ENCODE peak calls at places on chromosomes 13 and 19, in seven cellular contexts. C is CD8-positive, alpha-beta T cell; M is BE2C; U is breast epithelium; S is lower leg skin; X is PC-9; K is heart right ventricle. D is an unnamed sample.

GRCh38 chr13:25406377-25406776 is 34.6 kb downstream of the ATP8A2 start:
- DNase-seq in C (no peak), M (no peak), U (no peak), S (no peak), X (no peak), K (no peak), D (no peak)

GRCh38 chr19:38722947-38723605 is 21.2 kb downstream of the CAPN12 start:
- DNase-seq in C (no peak), M (no peak), U (no peak), S (no peak), X (no peak), K (no peak), D (no peak)

GRCh38 chr19:2227415-2228156 is 8.5 kb downstream of the PLEKHJ1 start:
- DNase-seq in C (no peak), M (no peak), U (no peak), S (no peak), X (no peak), K (no peak), D (no peak)

GRCh38 chr13:114129649-114130062 is 2.8 kb downstream of the RASA3 start:
- DNase-seq in C (no peak), M (no peak), U (no peak), S (no peak), X (no peak), K (no peak), D (no peak)

GRCh38 chr13:110571897-110572777 is 10.6 kb upstream of the RAB20 start:
- DNase-seq in C (no peak), M (no peak), U (no peak), S (no peak), X (no peak), K (no peak), D (no peak)

GRCh38 chr19:5125797-5126497 is 157.0 kb downstream of the KDM4B start:
- DNase-seq in C (no peak), M (no peak), U (no peak), S (no peak), X (no peak), K (no peak), D (no peak)

GRCh38 chr13:92390217-92390616 is 836.4 kb upstream of the GPC6 start:
- DNase-seq in C (no peak), M (no peak), U (no peak), S (no peak), X (no peak), K (no peak), D (no peak)

GRCh38 chr19:8340341-8341096 is 2.5 kb downstream of the KANK3 start:
- DNase-seq in C (no peak), M (no peak), U (no peak), S (no peak), X (no peak), K (peak), D (no peak)

GRCh38 chr19:50909240-50910070 is 1.7 kb downstream of the KLK4 start:
- DNase-seq in C (no peak), M (peak), U (no peak), S (peak), X (peak), K (no peak), D (no peak)

GRCh38 chr19:28217064-28217463 is 995.9 kb downstream of the UQCRFS1 start:
- DNase-seq in C (no peak), M (no peak), U (no peak), S (no peak), X (no peak), K (no peak), D (no peak)

DNA sequence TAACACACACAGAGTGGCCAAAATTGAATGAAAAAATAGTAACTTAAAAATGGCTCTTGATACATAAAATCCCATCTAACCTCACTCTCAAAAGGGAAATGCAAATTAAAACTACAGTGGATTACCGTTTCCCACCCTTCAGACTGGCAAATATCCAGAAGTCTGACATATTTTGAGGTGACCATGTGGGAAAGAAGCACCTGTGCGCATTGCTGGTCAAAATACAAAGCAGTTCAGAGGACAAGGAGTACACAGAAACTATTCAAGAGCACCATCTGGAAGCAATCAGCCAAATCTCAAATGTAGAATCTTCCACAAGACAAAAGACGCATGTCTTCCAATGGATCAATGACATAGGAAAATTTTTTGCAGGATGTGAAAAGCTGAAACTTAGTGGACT is 23.2 kb downstream of the NALCN start:
- DNase-seq in C (no peak), M (no peak), U (no peak), S (no peak), X (no peak), K (no peak), D (no peak)
- TF ChIP-seq CTCF in C (no peak), M (no peak), U (no peak), S (no peak), X (no peak), K (no peak), D (no peak)

DNA sequence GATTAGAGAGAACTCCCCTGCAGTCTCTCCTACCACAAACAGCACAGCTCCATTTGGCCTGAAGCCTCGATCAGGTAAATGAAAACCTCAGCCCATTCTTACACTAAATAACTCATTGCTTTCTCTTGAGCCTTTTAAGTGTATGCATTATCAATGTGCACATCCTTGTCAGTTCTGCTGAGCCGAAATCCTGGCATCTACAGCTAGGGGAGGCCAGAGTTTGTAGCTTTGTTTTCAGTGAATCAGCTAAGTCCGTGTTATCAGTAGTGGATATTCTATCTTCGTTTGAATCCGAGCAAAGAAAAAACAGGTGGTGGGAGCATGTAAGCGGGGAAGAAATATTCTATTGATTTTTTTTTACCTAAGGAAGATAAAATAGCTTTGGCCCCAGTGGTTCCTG is 84.4 kb downstream of the ESD start:
- DNase-seq in C (no peak), M (no peak), U (no peak), S (no peak), X (no peak), K (no peak), D (no peak)
- TF ChIP-seq CTCF in C (no peak), M (peak), U (no peak), S (no peak), X (no peak), K (no peak), D (no peak)

GRCh38 chr19:47539747-47540311 is 25.0 kb upstream of the NAPA start:
- DNase-seq in C (peak), M (no peak), U (no peak), S (no peak), X (no peak), K (no peak), D (no peak)

GRCh38 chr19:47538812-47539211 is 23.9 kb upstream of the NAPA start:
- DNase-seq in C (no peak), M (no peak), U (no peak), S (no peak), X (no peak), K (no peak), D (no peak)

GRCh38 chr19:47540748-47541147 is 25.9 kb upstream of the NAPA start:
- DNase-seq in C (no peak), M (no peak), U (no peak), S (no peak), X (no peak), K (no peak), D (peak)

GRCh38 chr19:47534628-47535027 is 19.8 kb upstream of the NAPA start:
- DNase-seq in C (no peak), M (no peak), U (no peak), S (no peak), X (no peak), K (no peak), D (no peak)

GRCh38 chr19:47537493-47537892 is 22.6 kb upstream of the NAPA start:
- DNase-seq in C (no peak), M (no peak), U (no peak), S (no peak), X (no peak), K (no peak), D (no peak)
- TF ChIP-seq CTCF in C (no peak), M (no peak), U (no peak), S (no peak), X (no peak), K (no peak), D (no peak)

DNA sequence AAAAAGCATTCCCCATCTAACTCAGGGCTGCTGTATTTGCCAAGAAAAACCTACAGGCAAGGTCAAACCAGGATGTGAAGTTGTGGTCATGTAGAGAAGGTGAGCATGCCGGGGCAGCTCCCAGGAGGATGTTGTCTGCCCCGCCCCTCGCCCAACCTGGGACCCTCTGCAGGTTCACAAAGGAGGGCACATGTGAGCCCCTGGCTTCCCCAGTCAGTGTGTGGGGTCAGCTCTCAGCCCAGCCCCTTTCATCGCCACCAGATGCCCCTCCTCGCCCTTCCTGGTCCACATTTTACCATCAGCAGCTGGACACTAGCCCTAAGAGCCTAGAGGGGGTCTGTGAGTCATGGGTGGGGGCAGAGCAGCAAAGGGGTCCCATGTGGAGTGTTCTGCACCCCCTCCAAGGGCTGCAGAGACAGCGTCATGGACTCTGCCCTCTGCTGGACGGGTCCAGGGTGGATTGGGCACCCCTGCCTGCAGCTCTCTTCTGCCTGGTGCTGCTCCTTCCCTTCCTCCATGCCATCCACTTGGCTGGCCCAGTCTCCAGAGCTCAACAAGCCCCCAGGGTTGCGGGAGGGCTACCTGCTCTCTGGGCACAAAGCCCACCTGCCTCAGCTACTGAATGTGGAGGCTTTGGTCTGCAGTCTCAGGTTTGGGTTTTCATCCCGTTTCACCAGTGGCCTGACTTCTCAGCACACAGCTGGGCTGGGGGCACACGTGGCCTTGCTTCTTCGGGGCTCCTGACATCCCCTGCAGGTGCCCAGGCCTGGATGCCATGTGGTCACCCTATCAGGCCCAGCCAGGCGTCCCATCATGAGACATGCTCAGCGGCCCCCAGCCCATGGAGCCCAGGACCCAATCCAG is 3.7 kb downstream of the PLEKHF1 start:
- DNase-seq in C (no peak), M (no peak), U (peak), S (no peak), X (no peak), K (no peak), D (no peak)
- TF ChIP-seq CTCF in C (no peak), M (peak), U (no peak), S (no peak), X (no peak), K (no peak), D (peak)

GRCh38 chr19:19315444-19315843 is 4.9 kb downstream of the SUGP1 start:
- DNase-seq in C (no peak), M (no peak), U (no peak), S (no peak), X (no peak), K (no peak), D (no peak)
- TF ChIP-seq CTCF in C (no peak), M (no peak), U (no peak), S (no peak), X (no peak), K (no peak), D (no peak)

D was measured in HFFc6.